ENCODE peak calls at places on chromosomes 7 and 10, in eight cellular contexts. K, O, M, W, S, H, D and R are unnamed samples.
A peak's percentile ranks its signal among the peaks of the same experiment; 100 is the strongest.

GRCh38 chr7:84790873-84791272 is 396.0 kb downstream of the SEMA3D start:
- DNase-seq in K (no peak), O (no peak), M (no peak), W (no peak), S (no peak), H (no peak), D (no peak), R (no peak)

GRCh38 chr10:31630866-31631567 is 297.6 kb downstream of the ARHGAP12 start:
- DNase-seq in K (no peak), O (no peak), M (no peak), W (no peak), S (no peak), H (no peak), D (no peak), R (no peak)

GRCh38 chr10:36171546-36171945 is 529.5 kb upstream of the FZD8 start:
- DNase-seq in K (no peak), O (no peak), M (no peak), W (no peak), S (no peak), H (no peak), D (no peak), R (no peak)

GRCh38 chr10:86066696-86067095 is 299.9 kb downstream of the GRID1 start:
- DNase-seq in K (no peak), O (no peak), M (no peak), W (no peak), S (no peak), H (no peak), D (no peak), R (no peak)

GRCh38 chr7:1078985-1079384 is 8.9 kb upstream of the GPER1 start:
- DNase-seq in K (no peak), O (no peak), M (no peak), W (no peak), S (no peak), H (no peak), D (no peak), R (no peak)

GRCh38 chr10:96044686-96045085 is 1.3 kb downstream of the CCNJ start:
- DNase-seq in K (no peak), O (no peak), M (peak; percentile 23), W (no peak), S (no peak), H (no peak), D (no peak), R (no peak)

GRCh38 chr7:18320971-18321567 is 174.5 kb upstream of the HDAC9 start:
- DNase-seq in K (peak; percentile 34), O (peak; percentile 2), M (peak; percentile 25), W (peak; percentile 11), S (peak; percentile 65), H (no peak), D (no peak), R (no peak)

GRCh38 chr10:71795248-71795647 is 21.9 kb upstream of the VSIR start:
- DNase-seq in K (no peak), O (no peak), M (peak; percentile 24), W (no peak), S (no peak), H (no peak), D (no peak), R (no peak)

GRCh38 chr7:89605362-89605761 is 548.9 kb upstream of the STEAP1 start:
- DNase-seq in K (no peak), O (no peak), M (no peak), W (no peak), S (no peak), H (no peak), D (no peak), R (no peak)

GRCh38 chr7:131633342-131633843 is 77.0 kb upstream of the PODXL start:
- DNase-seq in K (peak; percentile 25), O (no peak), M (peak; percentile 51), W (no peak), S (no peak), H (no peak), D (no peak), R (no peak)

GRCh38 chr10:131743190-131744151 is 157.3 kb upstream of the PPP2R2D start:
- DNase-seq in K (no peak), O (no peak), M (no peak), W (no peak), S (no peak), H (no peak), D (peak; percentile 69), R (no peak)

GRCh38 chr7:2512179-2512644 is 7.4 kb upstream of the LFNG start:
- DNase-seq in K (no peak), O (peak; percentile 34), M (no peak), W (no peak), S (no peak), H (no peak), D (no peak), R (no peak)

GRCh38 chr10:50629495-50630122 is 5.9 kb upstream of the SGMS1 start:
- DNase-seq in K (no peak), O (no peak), M (no peak), W (no peak), S (no peak), H (no peak), D (no peak), R (no peak)

GRCh38 chr7:116177009-116177408 is 33.3 kb upstream of the TES start:
- DNase-seq in K (peak; percentile 76), O (no peak), M (peak; percentile 88), W (no peak), S (no peak), H (no peak), D (no peak), R (no peak)

GRCh38 chr7:105677803-105678583 is 96.7 kb upstream of the EFCAB10 start:
- DNase-seq in K (no peak), O (peak; percentile 58), M (no peak), W (no peak), S (no peak), H (no peak), D (no peak), R (no peak)

GRCh38 chr7:46871516-46871915 is 710.4 kb downstream of the TNS3 start:
- DNase-seq in K (no peak), O (no peak), M (no peak), W (no peak), S (no peak), H (no peak), D (no peak), R (no peak)

GRCh38 chr7:143408686-143409551 is at the start of gene EPHA1:
- DNase-seq in K (peak; percentile 32), O (no peak), M (no peak), W (peak; percentile 28), S (peak; percentile 95), H (no peak), D (peak; percentile 77), R (no peak)

GRCh38 chr10:67808706-67809105 is 29.3 kb downstream of the DNAJC12 start:
- DNase-seq in K (no peak), O (no peak), M (no peak), W (no peak), S (no peak), H (no peak), D (no peak), R (no peak)

GRCh38 chr10:78267070-78267469 is 233.4 kb downstream of the RPS24 start:
- DNase-seq in K (no peak), O (no peak), M (no peak), W (no peak), S (no peak), H (no peak), D (no peak), R (no peak)

GRCh38 chr10:32072025-32072787 is 16.0 kb upstream of the KIF5B start:
- DNase-seq in K (no peak), O (no peak), M (no peak), W (no peak), S (no peak), H (no peak), D (no peak), R (no peak)

GRCh38 chr10:127999291-127999690 is 92.4 kb downstream of the PTPRE start:
- DNase-seq in K (no peak), O (no peak), M (no peak), W (no peak), S (no peak), H (no peak), D (no peak), R (no peak)

GRCh38 chr10:3566627-3567026 is 218.4 kb downstream of the KLF6 start:
- DNase-seq in K (no peak), O (no peak), M (no peak), W (no peak), S (no peak), H (no peak), D (no peak), R (no peak)

GRCh38 chr10:27512548-27512947 is 8.4 kb downstream of the RAB18 start:
- DNase-seq in K (no peak), O (no peak), M (no peak), W (no peak), S (no peak), H (no peak), D (no peak), R (no peak)

GRCh38 chr7:131013716-131014115 is 279.7 kb upstream of the KLF14 start:
- DNase-seq in K (peak; percentile 25), O (no peak), M (no peak), W (no peak), S (no peak), H (no peak), D (no peak), R (no peak)

GRCh38 chr7:28076421-28077163 is 104.0 kb downstream of the JAZF1 start:
- DNase-seq in K (no peak), O (no peak), M (no peak), W (no peak), S (no peak), H (no peak), D (no peak), R (no peak)

GRCh38 chr7:48611993-48612392 is 312.4 kb upstream of the CDC14C start:
- DNase-seq in K (no peak), O (no peak), M (peak; percentile 34), W (no peak), S (no peak), H (no peak), D (no peak), R (no peak)

GRCh38 chr10:100163704-100164621 is 21.9 kb downstream of the ERLIN1 start:
- DNase-seq in K (no peak), O (no peak), M (no peak), W (no peak), S (no peak), H (no peak), D (no peak), R (no peak)

GRCh38 chr7:151777511-151777880 is 99.4 kb downstream of the PRKAG2 start:
- DNase-seq in K (no peak), O (no peak), M (no peak), W (no peak), S (no peak), H (no peak), D (no peak), R (no peak)

GRCh38 chr7:47491637-47492036 is 90.3 kb downstream of the TNS3 start:
- DNase-seq in K (no peak), O (no peak), M (no peak), W (no peak), S (no peak), H (no peak), D (peak; percentile 49), R (no peak)

GRCh38 chr7:99219185-99219767 is 11.4 kb upstream of the KPNA7 start:
- DNase-seq in K (no peak), O (no peak), M (no peak), W (no peak), S (no peak), H (no peak), D (no peak), R (no peak)

GRCh38 chr7:16916733-16917132 is 35.0 kb upstream of the AGR3 start:
- DNase-seq in K (no peak), O (no peak), M (no peak), W (no peak), S (no peak), H (no peak), D (no peak), R (no peak)